ENCODE peak calls at places on chromosomes 7 and 10, in eight cellular contexts. U is endothelial cell of umbilical vein, X is upper lobe of left lung, G is A549, I is uterus, Q is ovary, A is body of pancreas, C is Peyer's patch. F is an unnamed sample.

GRCh38 chr10:29524720-29525119 is 110.1 kb downstream of the SVIL start:
- DNase-seq in U (no peak), X (no peak), G (no peak), I (no peak), Q (no peak), A (no peak), C (no peak), F (no peak)

GRCh38 chr10:87505366-87506113 is 847 bp downstream of the MINPP1 start:
- DNase-seq in U (peak; percentile 71), X (peak; percentile 74), G (peak; percentile 65), I (no peak), Q (peak; percentile 65), A (peak; percentile 65), C (peak; percentile 80), F (no peak)

GRCh38 chr10:129966370-129966769 is 2.3 kb upstream of the EBF3 start:
- DNase-seq in U (no peak), X (no peak), G (no peak), I (no peak), Q (no peak), A (no peak), C (no peak), F (no peak)

GRCh38 chr10:54284526-54285193 is 516.4 kb downstream of the PCDH15 start:
- DNase-seq in U (no peak), X (no peak), G (no peak), I (no peak), Q (no peak), A (no peak), C (no peak), F (no peak)

GRCh38 chr7:36937754-36938551 is 213.7 kb upstream of the AOAH start:
- DNase-seq in U (no peak), X (no peak), G (no peak), I (no peak), Q (no peak), A (no peak), C (no peak), F (no peak)

GRCh38 chr7:29749701-29750321 is 56.5 kb upstream of the WIPF3 start:
- DNase-seq in U (no peak), X (no peak), G (no peak), I (no peak), Q (no peak), A (no peak), C (no peak), F (no peak)

GRCh38 chr10:72653383-72654096 is 27.7 kb upstream of the MICU1 start:
- DNase-seq in U (no peak), X (no peak), G (no peak), I (no peak), Q (no peak), A (no peak), C (no peak), F (no peak)

GRCh38 chr7:24419070-24419469 is 135.1 kb downstream of the NPY start:
- DNase-seq in U (no peak), X (no peak), G (peak; percentile 7), I (no peak), Q (no peak), A (no peak), C (no peak), F (no peak)

GRCh38 chr7:127056202-127056601 is 196.5 kb downstream of the GRM8 start:
- DNase-seq in U (no peak), X (no peak), G (no peak), I (no peak), Q (no peak), A (no peak), C (no peak), F (no peak)

GRCh38 chr10:12617205-12618175 is 268.1 kb downstream of the CAMK1D start:
- DNase-seq in U (no peak), X (no peak), G (no peak), I (no peak), Q (no peak), A (no peak), C (no peak), F (no peak)

GRCh38 chr7:121139427-121139826 is 150.9 kb downstream of the CPED1 start:
- DNase-seq in U (no peak), X (no peak), G (no peak), I (no peak), Q (no peak), A (no peak), C (no peak), F (no peak)

GRCh38 chr7:99019523-99020412 is 124.1 kb downstream of the SMURF1 start:
- DNase-seq in U (no peak), X (peak; percentile 18), G (no peak), I (no peak), Q (no peak), A (no peak), C (no peak), F (peak; percentile 46)

GRCh38 chr7:46244752-46245151 is 323.7 kb upstream of the IGFBP3 start:
- DNase-seq in U (no peak), X (no peak), G (no peak), I (no peak), Q (no peak), A (no peak), C (no peak), F (no peak)

GRCh38 chr10:119026301-119027110 is 3.0 kb upstream of the NANOS1 start:
- DNase-seq in U (peak; percentile 47), X (no peak), G (no peak), I (no peak), Q (no peak), A (no peak), C (no peak), F (no peak)

GRCh38 chr7:84237533-84238173 is 43.1 kb upstream of the SEMA3A start:
- DNase-seq in U (peak; percentile 81), X (no peak), G (peak; percentile 44), I (no peak), Q (no peak), A (no peak), C (no peak), F (no peak)

GRCh38 chr7:135808206-135808605 is 59.6 kb upstream of the FAM180A start:
- DNase-seq in U (no peak), X (no peak), G (no peak), I (no peak), Q (no peak), A (no peak), C (no peak), F (no peak)

GRCh38 chr10:133170092-133170491 is 10.1 kb downstream of the KNDC1 start:
- DNase-seq in U (no peak), X (no peak), G (no peak), I (no peak), Q (no peak), A (no peak), C (peak; percentile 37), F (no peak)

GRCh38 chr10:97506214-97506991 is 7.7 kb downstream of the UBTD1 start:
- DNase-seq in U (no peak), X (peak; percentile 48), G (no peak), I (no peak), Q (no peak), A (no peak), C (no peak), F (no peak)

GRCh38 chr7:157873664-157874063 is 536.9 kb downstream of the DNAJB6 start:
- DNase-seq in U (no peak), X (no peak), G (no peak), I (no peak), Q (no peak), A (no peak), C (no peak), F (no peak)

GRCh38 chr7:157874870-157875229 is 538.0 kb downstream of the DNAJB6 start:
- DNase-seq in U (no peak), X (no peak), G (no peak), I (no peak), Q (no peak), A (no peak), C (no peak), F (no peak)

GRCh38 chr7:157876469-157877285 is 539.9 kb downstream of the DNAJB6 start:
- DNase-seq in U (no peak), X (no peak), G (no peak), I (no peak), Q (no peak), A (no peak), C (no peak), F (no peak)

GRCh38 chr7:157874208-157874816 is 537.5 kb downstream of the DNAJB6 start:
- DNase-seq in U (no peak), X (no peak), G (no peak), I (no peak), Q (no peak), A (no peak), C (no peak), F (no peak)

GRCh38 chr7:157875230-157876179 is 538.7 kb downstream of the DNAJB6 start:
- DNase-seq in U (no peak), X (no peak), G (peak; percentile 43), I (no peak), Q (no peak), A (no peak), C (no peak), F (no peak)
- TF ChIP-seq POLR2A in U (no peak), X (no peak), G (no peak), I (no peak), Q (no peak), A (no peak), C (no peak), F (no peak)

GRCh38 chr7:6117533-6117932 is 86.4 kb downstream of the ANKRD61 start:
- DNase-seq in U (no peak), X (no peak), G (no peak), I (no peak), Q (no peak), A (no peak), C (no peak), F (no peak)
- H3K4me1 ChIP-seq in U (no peaks in the 10 kb centered on the region), X (no peaks in the 10 kb centered on the region), G (no peaks in the 10 kb centered on the region), I (no peaks in the 10 kb centered on the region), Q (no peaks in the 10 kb centered on the region), A (no peaks in the 10 kb centered on the region), C (no peaks in the 10 kb centered on the region), F (no peaks in the 10 kb centered on the region)

DNA sequence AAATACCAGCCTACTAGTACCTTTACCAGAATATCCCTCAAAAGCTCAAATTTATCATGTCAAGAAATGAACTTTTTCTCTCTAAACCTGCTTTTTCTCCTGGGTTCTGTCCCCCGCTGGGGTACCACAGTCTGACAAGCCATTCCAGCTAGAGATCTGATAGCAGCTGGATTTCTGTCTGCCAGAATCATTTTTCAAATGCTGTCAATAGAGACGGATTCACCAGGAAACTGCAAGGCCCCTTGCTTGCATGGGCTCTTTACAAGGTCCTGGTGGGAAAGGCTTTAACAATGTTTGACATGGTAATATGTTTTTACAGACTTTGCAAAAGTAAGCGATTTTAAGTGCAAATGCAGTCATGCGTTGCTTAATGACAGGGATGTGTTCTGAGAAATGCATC is 4.9 kb upstream of the ANXA11 start:
- DNase-seq in U (no peak), X (no peak), G (no peak), I (no peak), Q (no peak), A (no peak), C (no peak), F (no peak)
- TF ChIP-seq CTCF in U (no peak), X (no peak), G (no peak), I (no peak), Q (no peak), A (no peak), C (no peak), F (no peak)

DNA sequence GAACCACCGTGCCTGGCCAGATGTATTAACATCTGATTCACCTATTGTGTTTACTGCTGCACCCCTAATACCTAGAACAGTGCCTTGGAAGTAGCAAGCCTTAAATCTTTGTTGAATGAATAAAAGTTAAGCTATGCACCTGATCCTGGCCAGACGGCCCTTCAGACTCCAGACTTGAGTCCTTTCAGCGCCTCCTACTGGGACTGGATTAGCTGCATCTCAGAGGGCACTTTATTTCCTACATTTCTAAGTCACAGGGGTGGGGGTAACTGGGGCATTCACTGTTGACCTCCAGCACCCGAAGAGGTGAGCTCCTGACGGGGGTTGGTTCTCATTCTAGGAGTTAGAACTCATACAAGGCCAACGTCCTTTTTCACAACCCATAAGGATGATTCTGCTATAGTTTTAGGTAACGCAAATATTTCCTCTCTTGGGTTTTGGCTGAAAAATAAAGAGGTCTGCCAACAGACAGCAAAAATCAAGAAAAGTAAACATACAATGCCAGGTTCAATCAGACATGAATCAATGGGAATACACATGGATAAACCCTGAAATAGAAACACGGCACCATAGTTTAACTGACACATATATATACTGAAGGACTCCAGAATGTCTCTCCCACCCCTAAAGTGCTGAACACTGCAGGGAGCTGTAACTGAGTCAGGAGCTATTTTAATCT is 48.0 kb upstream of the DLG5 start:
- DNase-seq in U (peak; percentile 18), X (no peak), G (peak; percentile 32), I (peak; percentile 44), Q (no peak), A (peak; percentile 40), C (no peak), F (no peak)
- TF ChIP-seq POLR2A in U (no peak), X (no peak), G (no peak), I (no peak), Q (no peak), A (no peak), C (no peak), F (no peak)

F was measured in breast epithelium.